ENCODE peak calls at places on chromosomes 3 and 15, in four cellular contexts. One of them, this sample, is unnamed.

GRCh38 chr3:117399311-117400068 is 689.9 kb downstream of the TUSC7 start:
- DNase-seq in fibroblast of lung: peak
- DNase-seq in T-helper 9 cell: no peak
- DNase-seq in GOT3: no peak
- DNase-seq in this sample: peak

GRCh38 chr3:12661926-12662592 is 1.9 kb downstream of the RAF1 start:
- DNase-seq in T-helper 9 cell: no peak
- DNase-seq in GOT3: no peak
- DNase-seq in fibroblast of lung: no peak
- DNase-seq in this sample: no peak

GRCh38 chr3:136778865-136779264 is 26.7 kb upstream of the STAG1 start:
- DNase-seq in T-helper 9 cell: no peak
- DNase-seq in GOT3: no peak
- DNase-seq in fibroblast of lung: peak
- DNase-seq in this sample: peak

GRCh38 chr3:165195628-165196576 is at the start of gene SLITRK3:
- DNase-seq in T-helper 9 cell: no peak
- DNase-seq in fibroblast of lung: no peak
- DNase-seq in GOT3: no peak
- DNase-seq in this sample: no peak

GRCh38 chr15:78414608-78415250 is 23.3 kb upstream of the IREB2 start:
- DNase-seq in T-helper 9 cell: no peak
- DNase-seq in fibroblast of lung: no peak
- DNase-seq in GOT3: no peak
- DNase-seq in this sample: no peak

GRCh38 chr15:90191344-90191687 is 9.8 kb upstream of the SEMA4B start:
- DNase-seq in T-helper 9 cell: no peak
- DNase-seq in GOT3: no peak
- DNase-seq in fibroblast of lung: no peak
- DNase-seq in this sample: no peak

GRCh38 chr3:22942988-22943387 is 260.1 kb upstream of the UBE2E2 start:
- DNase-seq in fibroblast of lung: no peak
- DNase-seq in T-helper 9 cell: no peak
- DNase-seq in GOT3: no peak
- DNase-seq in this sample: no peak

GRCh38 chr15:99682455-99682854 is 50.8 kb downstream of the LYSMD4 start:
- DNase-seq in fibroblast of lung: peak
- DNase-seq in GOT3: no peak
- DNase-seq in T-helper 9 cell: no peak
- DNase-seq in this sample: peak

GRCh38 chr3:193347507-193348501 is 30.7 kb downstream of the ATP13A5 start:
- DNase-seq in T-helper 9 cell: no peak
- DNase-seq in GOT3: no peak
- DNase-seq in fibroblast of lung: no peak
- DNase-seq in this sample: no peak

GRCh38 chr3:47578119-47578630 is 490 bp downstream of the CSPG5 start:
- DNase-seq in fibroblast of lung: no peak
- DNase-seq in T-helper 9 cell: peak
- DNase-seq in GOT3: no peak
- DNase-seq in this sample: peak

GRCh38 chr15:65646486-65646885 is 24.7 kb downstream of the SLC24A1 start:
- DNase-seq in T-helper 9 cell: no peak
- DNase-seq in fibroblast of lung: peak
- DNase-seq in GOT3: no peak
- DNase-seq in this sample: no peak

GRCh38 chr3:152328841-152329240 is 60.1 kb downstream of the MBNL1 start:
- DNase-seq in GOT3: no peak
- DNase-seq in fibroblast of lung: peak
- DNase-seq in T-helper 9 cell: no peak
- DNase-seq in this sample: peak

GRCh38 chr15:90617668-90618097 is 88.0 kb downstream of the CRTC3 start:
- DNase-seq in T-helper 9 cell: no peak
- DNase-seq in fibroblast of lung: no peak
- DNase-seq in GOT3: no peak
- DNase-seq in this sample: no peak

GRCh38 chr3:38738630-38739395 is 77.2 kb downstream of the SCN10A start:
- DNase-seq in GOT3: no peak
- DNase-seq in fibroblast of lung: peak
- DNase-seq in T-helper 9 cell: no peak
- DNase-seq in this sample: peak

GRCh38 chr3:48468329-48468731 is 21.8 kb downstream of the ATRIP start:
- DNase-seq in GOT3: no peak
- DNase-seq in T-helper 9 cell: no peak
- DNase-seq in fibroblast of lung: no peak
- DNase-seq in this sample: no peak

GRCh38 chr15:52171386-52171785 is 19.8 kb downstream of the GNB5 start:
- DNase-seq in T-helper 9 cell: no peak
- DNase-seq in GOT3: no peak
- DNase-seq in fibroblast of lung: no peak
- DNase-seq in this sample: peak

GRCh38 chr3:67381667-67382272 is 272.6 kb downstream of the SUCLG2 start:
- DNase-seq in T-helper 9 cell: no peak
- DNase-seq in GOT3: no peak
- DNase-seq in fibroblast of lung: peak
- DNase-seq in this sample: no peak

GRCh38 chr3:183189641-183190040 is 27.1 kb upstream of the LAMP3 start:
- DNase-seq in fibroblast of lung: peak
- DNase-seq in T-helper 9 cell: no peak
- DNase-seq in GOT3: no peak
- DNase-seq in this sample: no peak

GRCh38 chr3:147472846-147473245 is 63.7 kb downstream of the ZIC1 start:
- DNase-seq in GOT3: no peak
- DNase-seq in T-helper 9 cell: no peak
- DNase-seq in fibroblast of lung: no peak
- DNase-seq in this sample: no peak

GRCh38 chr3:127036209-127037020 is 53.5 kb downstream of the PLXNA1 start:
- DNase-seq in GOT3: no peak
- DNase-seq in fibroblast of lung: no peak
- DNase-seq in T-helper 9 cell: no peak
- DNase-seq in this sample: no peak

GRCh38 chr3:158753814-158754213 is 21.6 kb upstream of the RARRES1 start:
- DNase-seq in fibroblast of lung: no peak
- DNase-seq in T-helper 9 cell: no peak
- DNase-seq in GOT3: no peak
- DNase-seq in this sample: no peak

GRCh38 chr3:198071602-198072285 is 111.7 kb downstream of the LMLN start:
- DNase-seq in T-helper 9 cell: no peak
- DNase-seq in fibroblast of lung: peak
- DNase-seq in GOT3: peak
- DNase-seq in this sample: peak

GRCh38 chr15:63509933-63510547 is 5.6 kb downstream of the USP3 start:
- DNase-seq in T-helper 9 cell: no peak
- DNase-seq in fibroblast of lung: peak
- DNase-seq in GOT3: no peak
- DNase-seq in this sample: peak

This sample was measured in AG08395.